ENCODE peak calls at places on chromosome 6, in five cellular contexts. One of them, this sample, is unnamed.

GRCh38 chr6:97394160-97394748 is 111.2 kb upstream of the MMS22L start:
- DNase-seq in OCI-M1: peak; percentile 90
- DNase-seq in naive thymus-derived CD8-positive, alpha-beta T cell: peak; percentile 61
- DNase-seq in foreskin fibroblast: peak; percentile 12
- DNase-seq in NCI-H2081: peak; percentile 59
- DNase-seq in this sample: peak; percentile 48

GRCh38 chr6:3336859-3337515 is 78.2 kb downstream of the PSMG4 start:
- DNase-seq in naive thymus-derived CD8-positive, alpha-beta T cell: no peak
- DNase-seq in OCI-M1: no peak
- DNase-seq in foreskin fibroblast: no peak
- DNase-seq in NCI-H2081: no peak
- DNase-seq in this sample: no peak

GRCh38 chr6:134134654-134135053 is 82.2 kb upstream of the SLC2A12 start:
- DNase-seq in naive thymus-derived CD8-positive, alpha-beta T cell: no peak
- DNase-seq in foreskin fibroblast: no peak
- DNase-seq in NCI-H2081: no peak
- DNase-seq in OCI-M1: no peak
- DNase-seq in this sample: no peak

GRCh38 chr6:166341464-166341863 is 881 bp downstream of the SFT2D1 start:
- DNase-seq in OCI-M1: peak; percentile 41
- DNase-seq in foreskin fibroblast: no peak
- DNase-seq in naive thymus-derived CD8-positive, alpha-beta T cell: peak; percentile 44
- DNase-seq in NCI-H2081: no peak
- DNase-seq in this sample: no peak

GRCh38 chr6:158316022-158316421 is 3.8 kb downstream of the TULP4 start:
- DNase-seq in naive thymus-derived CD8-positive, alpha-beta T cell: no peak
- DNase-seq in OCI-M1: no peak
- DNase-seq in foreskin fibroblast: no peak
- DNase-seq in NCI-H2081: no peak
- DNase-seq in this sample: no peak

GRCh38 chr6:92376711-92377110 is 1042.6 kb downstream of the EPHA7 start:
- DNase-seq in NCI-H2081: no peak
- DNase-seq in naive thymus-derived CD8-positive, alpha-beta T cell: no peak
- DNase-seq in OCI-M1: peak; percentile 13
- DNase-seq in foreskin fibroblast: no peak
- DNase-seq in this sample: no peak

GRCh38 chr6:141110486-141110885 is 1022.2 kb upstream of the GJE1 start:
- DNase-seq in naive thymus-derived CD8-positive, alpha-beta T cell: no peak
- DNase-seq in foreskin fibroblast: peak; percentile 52
- DNase-seq in NCI-H2081: no peak
- DNase-seq in OCI-M1: no peak
- DNase-seq in this sample: no peak

GRCh38 chr6:20948531-20948930 is 414.3 kb downstream of the CDKAL1 start:
- DNase-seq in foreskin fibroblast: no peak
- DNase-seq in naive thymus-derived CD8-positive, alpha-beta T cell: no peak
- DNase-seq in NCI-H2081: peak; percentile 50
- DNase-seq in OCI-M1: no peak
- DNase-seq in this sample: no peak

GRCh38 chr6:135941275-135941674 is 89.8 kb downstream of the PDE7B start:
- DNase-seq in foreskin fibroblast: peak; percentile 70
- DNase-seq in naive thymus-derived CD8-positive, alpha-beta T cell: no peak
- DNase-seq in OCI-M1: no peak
- DNase-seq in NCI-H2081: no peak
- DNase-seq in this sample: peak; percentile 10

GRCh38 chr6:134373282-134373922 is 55.5 kb upstream of the SGK1 start:
- DNase-seq in naive thymus-derived CD8-positive, alpha-beta T cell: no peak
- DNase-seq in foreskin fibroblast: peak; percentile 80
- DNase-seq in OCI-M1: peak; percentile 95
- DNase-seq in NCI-H2081: no peak
- DNase-seq in this sample: peak; percentile 72

GRCh38 chr6:18415671-18416340 is 28.7 kb downstream of the RNF144B start:
- DNase-seq in NCI-H2081: no peak
- DNase-seq in OCI-M1: no peak
- DNase-seq in foreskin fibroblast: peak; percentile 45
- DNase-seq in naive thymus-derived CD8-positive, alpha-beta T cell: no peak
- DNase-seq in this sample: peak; percentile 42

GRCh38 chr6:33298773-33299236 is at the start of gene RGL2:
- DNase-seq in foreskin fibroblast: peak; percentile 59
- DNase-seq in OCI-M1: peak; percentile 93
- DNase-seq in NCI-H2081: peak; percentile 74
- DNase-seq in naive thymus-derived CD8-positive, alpha-beta T cell: no peak
- DNase-seq in this sample: no peak

GRCh38 chr6:132995432-132995831 is 181.1 kb downstream of the RPS12 start:
- DNase-seq in OCI-M1: no peak
- DNase-seq in NCI-H2081: no peak
- DNase-seq in foreskin fibroblast: no peak
- DNase-seq in naive thymus-derived CD8-positive, alpha-beta T cell: no peak
- DNase-seq in this sample: no peak

GRCh38 chr6:97215157-97215769 is 67.8 kb downstream of the MMS22L start:
- DNase-seq in NCI-H2081: peak; percentile 22
- DNase-seq in foreskin fibroblast: peak; percentile 50
- DNase-seq in naive thymus-derived CD8-positive, alpha-beta T cell: no peak
- DNase-seq in OCI-M1: peak; percentile 92
- DNase-seq in this sample: peak; percentile 32

GRCh38 chr6:142551145-142551811 is 249.5 kb downstream of the ADGRG6 start:
- DNase-seq in foreskin fibroblast: no peak
- DNase-seq in NCI-H2081: peak; percentile 47
- DNase-seq in naive thymus-derived CD8-positive, alpha-beta T cell: peak; percentile 36
- DNase-seq in OCI-M1: no peak
- DNase-seq in this sample: no peak

GRCh38 chr6:105560611-105561066 is 157.8 kb upstream of the PREP start:
- DNase-seq in NCI-H2081: no peak
- DNase-seq in naive thymus-derived CD8-positive, alpha-beta T cell: no peak
- DNase-seq in foreskin fibroblast: peak; percentile 25
- DNase-seq in OCI-M1: no peak
- DNase-seq in this sample: no peak

GRCh38 chr6:43627008-43627825 is 1.8 kb downstream of the GTPBP2 start:
- DNase-seq in naive thymus-derived CD8-positive, alpha-beta T cell: no peak
- DNase-seq in foreskin fibroblast: peak; percentile 96
- DNase-seq in NCI-H2081: peak; percentile 39
- DNase-seq in OCI-M1: peak; percentile 98
- DNase-seq in this sample: peak; percentile 98

GRCh38 chr6:122799916-122800701 is 11.1 kb downstream of the SMPDL3A start:
- DNase-seq in naive thymus-derived CD8-positive, alpha-beta T cell: no peak
- DNase-seq in NCI-H2081: no peak
- DNase-seq in foreskin fibroblast: no peak
- DNase-seq in OCI-M1: no peak
- DNase-seq in this sample: no peak

GRCh38 chr6:145245119-145245518 is 490.2 kb downstream of the EPM2A start:
- DNase-seq in NCI-H2081: no peak
- DNase-seq in naive thymus-derived CD8-positive, alpha-beta T cell: no peak
- DNase-seq in OCI-M1: no peak
- DNase-seq in foreskin fibroblast: peak; percentile 18
- DNase-seq in this sample: no peak

GRCh38 chr6:157269261-157269794 is 54.0 kb downstream of the TMEM242 start:
- DNase-seq in OCI-M1: no peak
- DNase-seq in naive thymus-derived CD8-positive, alpha-beta T cell: no peak
- DNase-seq in NCI-H2081: no peak
- DNase-seq in foreskin fibroblast: peak; percentile 30
- DNase-seq in this sample: no peak

GRCh38 chr6:85403331-85404015 is 46.4 kb upstream of the NT5E start:
- DNase-seq in OCI-M1: no peak
- DNase-seq in naive thymus-derived CD8-positive, alpha-beta T cell: no peak
- DNase-seq in NCI-H2081: no peak
- DNase-seq in foreskin fibroblast: peak; percentile 81
- DNase-seq in this sample: peak; percentile 63

GRCh38 chr6:10190042-10190441 is 224.8 kb downstream of the TFAP2A start:
- DNase-seq in OCI-M1: no peak
- DNase-seq in NCI-H2081: no peak
- DNase-seq in naive thymus-derived CD8-positive, alpha-beta T cell: no peak
- DNase-seq in foreskin fibroblast: no peak
- DNase-seq in this sample: no peak

GRCh38 chr6:26216886-26217713 is 129.9 kb downstream of the HFE start:
- DNase-seq in foreskin fibroblast: peak; percentile 87
- DNase-seq in NCI-H2081: peak; percentile 84
- DNase-seq in OCI-M1: peak; percentile 99
- DNase-seq in naive thymus-derived CD8-positive, alpha-beta T cell: no peak
- DNase-seq in this sample: peak; percentile 85

GRCh38 chr6:30963641-30964040 is 19.9 kb upstream of the MUC21 start:
- DNase-seq in NCI-H2081: no peak
- DNase-seq in naive thymus-derived CD8-positive, alpha-beta T cell: no peak
- DNase-seq in foreskin fibroblast: no peak
- DNase-seq in OCI-M1: no peak
- DNase-seq in this sample: no peak

GRCh38 chr6:137332637-137333228 is 113.5 kb upstream of the IFNGR1 start:
- DNase-seq in foreskin fibroblast: no peak
- DNase-seq in OCI-M1: no peak
- DNase-seq in naive thymus-derived CD8-positive, alpha-beta T cell: no peak
- DNase-seq in NCI-H2081: no peak
- DNase-seq in this sample: peak; percentile 21